ENCODE peak calls at places on chromosomes 1 and 21, in ten cellular contexts. J is stimulated activated CD8-positive, alpha-beta memory T cell treated with anti-CD3 and anti-CD28 coated beads, Interleukin-4, amount 100 ng/mL, for 48 hours; H is Calu3; I is SJSA1; O is activated naive CD8-positive, alpha-beta T cell treated with anti-CD3 and anti-CD28 coated beads, Interleukin-2, amount 50 U/mL, for 24 hours; A is NCI-H1105; N is kidney tubule cell; E is SHP77 treated with DMSO at 0.1 percent for 48 hours; B is stimulated activated CD4-positive, alpha-beta T cell treated with anti-CD3 and anti-CD28 coated beads, Interleukin-15, amount 100 ng/mL, for 48 hours; L is GM18507. U is an unnamed sample.
A peak's percentile ranks its signal among the peaks of the same experiment; 100 is the strongest.

GRCh38 chr1:221605569-221605968 is 136.3 kb downstream of the DUSP10 start:
- DNase-seq in J (no peak), H (no peak), I (no peak), O (no peak), A (no peak), N (no peak), E (no peak), B (no peak), L (no peak), U (no peak)

GRCh38 chr1:115062542-115063004 is 26.7 kb downstream of the TSPAN2 start:
- DNase-seq in J (peak; percentile 86), H (peak; percentile 83), I (peak; percentile 97), O (peak; percentile 86), A (no peak), N (peak; percentile 80), E (no peak), B (peak; percentile 69), L (no peak), U (no peak)

GRCh38 chr1:3932156-3932555 is 32.1 kb upstream of the C1orf174 start:
- DNase-seq in J (no peak), H (no peak), I (no peak), O (no peak), A (no peak), N (no peak), E (no peak), B (no peak), L (no peak), U (no peak)

GRCh38 chr1:153652795-153653507 is 5.6 kb upstream of the SNAPIN start:
- DNase-seq in J (no peak), H (no peak), I (no peak), O (no peak), A (no peak), N (peak; percentile 91), E (no peak), B (no peak), L (no peak), U (no peak)

GRCh38 chr21:20997633-20998455 is at the start of gene NCAM2:
- DNase-seq in J (peak; percentile 57), H (no peak), I (no peak), O (peak; percentile 53), A (peak; percentile 84), N (peak; percentile 61), E (peak; percentile 24), B (peak; percentile 48), L (no peak), U (peak; percentile 88)

GRCh38 chr1:199878818-199879217 is 148.7 kb upstream of the NR5A2 start:
- DNase-seq in J (no peak), H (no peak), I (no peak), O (no peak), A (no peak), N (no peak), E (no peak), B (no peak), L (no peak), U (no peak)

GRCh38 chr1:185154912-185155513 is 1.7 kb downstream of the TRMT1L start:
- DNase-seq in J (no peak), H (no peak), I (no peak), O (no peak), A (no peak), N (peak; percentile 11), E (no peak), B (no peak), L (no peak), U (no peak)

GRCh38 chr1:155977607-155978324 is 581 bp downstream of the ARHGEF2 start:
- DNase-seq in J (peak; percentile 85), H (peak; percentile 38), I (peak; percentile 46), O (peak; percentile 86), A (peak; percentile 11), N (peak; percentile 18), E (no peak), B (peak; percentile 56), L (no peak), U (no peak)

GRCh38 chr1:240151126-240151735 is 59.5 kb downstream of the FMN2 start:
- DNase-seq in J (no peak), H (no peak), I (no peak), O (no peak), A (no peak), N (no peak), E (no peak), B (no peak), L (no peak), U (no peak)

GRCh38 chr1:44485229-44485932 is 80.3 kb downstream of the RNF220 start:
- DNase-seq in J (no peak), H (no peak), I (peak; percentile 69), O (peak; percentile 3), A (no peak), N (no peak), E (no peak), B (no peak), L (no peak), U (no peak)

GRCh38 chr1:160726114-160726497 is 12.9 kb upstream of the SLAMF7 start:
- DNase-seq in J (no peak), H (no peak), I (no peak), O (no peak), A (no peak), N (no peak), E (no peak), B (no peak), L (no peak), U (no peak)

GRCh38 chr1:26961826-26962225 is 1.6 kb upstream of the KDF1 start:
- DNase-seq in J (no peak), H (no peak), I (peak; percentile 60), O (no peak), A (no peak), N (peak; percentile 53), E (no peak), B (no peak), L (no peak), U (no peak)

GRCh38 chr1:48338257-48338656 is 115.7 kb downstream of the SLC5A9 start:
- DNase-seq in J (no peak), H (no peak), I (no peak), O (no peak), A (no peak), N (no peak), E (no peak), B (no peak), L (no peak), U (no peak)

GRCh38 chr21:44407493-44407892 is 47.8 kb upstream of the LRRC3 start:
- DNase-seq in J (peak; percentile 56), H (no peak), I (peak; percentile 64), O (peak; percentile 22), A (no peak), N (no peak), E (no peak), B (peak; percentile 26), L (no peak), U (no peak)

GRCh38 chr1:182087304-182087703 is 25.8 kb upstream of the ZNF648 start:
- DNase-seq in J (no peak), H (no peak), I (no peak), O (no peak), A (no peak), N (no peak), E (no peak), B (no peak), L (no peak), U (no peak)

GRCh38 chr1:2314297-2314802 is 77.0 kb downstream of the MORN1 start:
- DNase-seq in J (peak; percentile 47), H (peak; percentile 57), I (peak; percentile 74), O (no peak), A (peak; percentile 19), N (peak; percentile 61), E (no peak), B (no peak), L (no peak), U (peak; percentile 87)

GRCh38 chr1:185896863-185897262 is 162.7 kb downstream of the HMCN1 start:
- DNase-seq in J (no peak), H (no peak), I (no peak), O (no peak), A (no peak), N (peak; percentile 26), E (no peak), B (no peak), L (no peak), U (no peak)

U was measured in H1.